ENCODE peak calls at places on chromosomes 12 and 14, in four cellular contexts. K is GM23248, R is naive B cell, W is DMS153. O is an unnamed sample.

GRCh38 chr14:68910540-68910939 is 68.6 kb downstream of the ACTN1 start:
- DNase-seq in R (no peak), W (no peak), K (no peak), O (no peak)

GRCh38 chr12:78864483-78865296 is at the start of gene SYT1:
- DNase-seq in W (peak), R (no peak), K (peak), O (no peak)

GRCh38 chr14:67533754-67534085 is 630 bp downstream of the PLEKHH1 start:
- DNase-seq in R (no peak), W (no peak), K (no peak), O (no peak)

GRCh38 chr14:103519043-103519836 is 3.4 kb downstream of the CKB start:
- DNase-seq in R (no peak), K (peak), W (no peak), O (no peak)

GRCh38 chr12:5177096-5177495 is 133.4 kb downstream of the KCNA5 start:
- DNase-seq in W (no peak), K (no peak), R (no peak), O (no peak)

GRCh38 chr14:64421166-64421565 is 33.0 kb downstream of the MTHFD1 start:
- DNase-seq in K (peak), W (no peak), R (no peak), O (no peak)

GRCh38 chr12:29299613-29300012 is 81.4 kb downstream of the ERGIC2 start:
- DNase-seq in K (no peak), W (no peak), R (no peak), O (no peak)

GRCh38 chr12:85755760-85756159 is 80.4 kb downstream of the RASSF9 start:
- DNase-seq in R (no peak), W (no peak), K (peak), O (no peak)

GRCh38 chr12:91774471-91774921 is 371.1 kb downstream of the BTG1 start:
- DNase-seq in W (no peak), R (no peak), K (peak), O (no peak)

GRCh38 chr12:132236129-132236929 is 92.1 kb downstream of the NOC4L start:
- DNase-seq in K (no peak), W (no peak), R (no peak), O (no peak)

GRCh38 chr12:103542078-103542477 is 45.0 kb upstream of the STAB2 start:
- DNase-seq in R (no peak), W (no peak), K (peak), O (no peak)

GRCh38 chr12:89960011-89960507 is 251.4 kb upstream of the ATP2B1 start:
- DNase-seq in K (peak), R (peak), W (no peak), O (no peak)

GRCh38 chr12:124506145-124506831 is 61.1 kb downstream of the NCOR2 start:
- DNase-seq in W (peak), R (no peak), K (peak), O (no peak)

GRCh38 chr14:64875350-64875749 is 4.4 kb downstream of the SPTB start:
- DNase-seq in R (no peak), K (no peak), W (no peak), O (no peak)

GRCh38 chr12:54126696-54127537 is 61.9 kb downstream of the SMUG1 start:
- DNase-seq in W (no peak), R (peak), K (peak), O (no peak)

GRCh38 chr12:104733717-104734175 is 224.3 kb downstream of the SLC41A2 start:
- DNase-seq in K (no peak), R (no peak), W (no peak), O (no peak)

GRCh38 chr12:91139981-91140659 is 28.8 kb upstream of the LUM start:
- DNase-seq in W (no peak), K (peak), R (no peak), O (no peak)

O was measured in T-helper 1 cell.